ENCODE peak calls at places on chromosomes 7 and 10, in six cellular contexts. W is HCT116, X is SK-N-SH, E is A549, I is Panc1, A is K562. D is an unnamed sample.

GRCh38 chr10:100976906-100977305 is 7.6 kb downstream of the SEMA4G start:
- DNase-seq in W (no peak), X (no peak), E (no peak), I (no peak), A (no peak), D (no peak)

GRCh38 chr7:99196536-99197288 is 11.2 kb downstream of the KPNA7 start:
- DNase-seq in W (no peak), X (no peak), E (no peak), I (no peak), A (no peak), D (peak)

GRCh38 chr7:17584822-17585221 is 286.4 kb downstream of the AHR start:
- DNase-seq in W (no peak), X (no peak), E (no peak), I (no peak), A (no peak), D (no peak)

GRCh38 chr7:76357379-76358052 is 1.3 kb downstream of the YWHAG start:
- DNase-seq in W (no peak), X (no peak), E (no peak), I (no peak), A (peak), D (no peak)

GRCh38 chr7:141460781-141461715 is 90.2 kb upstream of the AGK start:
- DNase-seq in W (no peak), X (no peak), E (no peak), I (no peak), A (peak), D (no peak)

GRCh38 chr10:86364551-86365345 is 1.8 kb downstream of the GRID1 start:
- DNase-seq in W (no peak), X (no peak), E (no peak), I (no peak), A (no peak), D (peak)

GRCh38 chr10:95819620-95820329 is 63.8 kb downstream of the ENTPD1 start:
- DNase-seq in W (no peak), X (no peak), E (no peak), I (no peak), A (no peak), D (no peak)

GRCh38 chr7:34451923-34452322 is 206.1 kb upstream of the NPSR1 start:
- DNase-seq in W (no peak), X (no peak), E (no peak), I (no peak), A (no peak), D (no peak)

GRCh38 chr10:51748959-51749358 is 49.6 kb upstream of the CSTF2T start:
- DNase-seq in W (no peak), X (no peak), E (no peak), I (no peak), A (no peak), D (no peak)

GRCh38 chr10:1228463-1228975 is 172.3 kb downstream of the WDR37 start:
- DNase-seq in W (no peak), X (no peak), E (no peak), I (no peak), A (no peak), D (no peak)

GRCh38 chr10:63456437-63457210 is 9.2 kb downstream of the JMJD1C start:
- DNase-seq in W (no peak), X (no peak), E (no peak), I (no peak), A (no peak), D (no peak)

GRCh38 chr7:97859606-97860204 is 12.5 kb downstream of the ASNS start:
- DNase-seq in W (no peak), X (no peak), E (no peak), I (no peak), A (no peak), D (no peak)

GRCh38 chr7:102404005-102404861 is 8.1 kb downstream of the PRKRIP1 start:
- DNase-seq in W (peak), X (peak), E (peak), I (peak), A (peak), D (peak)

GRCh38 chr7:44764665-44765578 is 16.3 kb downstream of the ZMIZ2 start:
- DNase-seq in W (no peak), X (peak), E (no peak), I (no peak), A (no peak), D (no peak)

GRCh38 chr7:150389532-150389816 is 10.3 kb downstream of the ZNF775 start:
- DNase-seq in W (no peak), X (no peak), E (no peak), I (no peak), A (no peak), D (no peak)

GRCh38 chr7:150397376-150398107 is 18.4 kb downstream of the ZNF775 start:
- DNase-seq in W (no peak), X (no peak), E (no peak), I (no peak), A (no peak), D (no peak)

GRCh38 chr7:150390206-150390605 is 11.1 kb downstream of the ZNF775 start:
- DNase-seq in W (no peak), X (no peak), E (no peak), I (no peak), A (no peak), D (no peak)

GRCh38 chr7:150396426-150397375 is 17.6 kb downstream of the ZNF775 start:
- DNase-seq in W (no peak), X (no peak), E (no peak), I (no peak), A (no peak), D (no peak)

GRCh38 chr7:150393325-150393724 is 14.2 kb downstream of the ZNF775 start:
- DNase-seq in W (no peak), X (no peak), E (no peak), I (no peak), A (no peak), D (no peak)
- TF ChIP-seq REST in W (no peak), X (peak), E (no peak), I (no peak), A (no peak), D (no peak)

DNA sequence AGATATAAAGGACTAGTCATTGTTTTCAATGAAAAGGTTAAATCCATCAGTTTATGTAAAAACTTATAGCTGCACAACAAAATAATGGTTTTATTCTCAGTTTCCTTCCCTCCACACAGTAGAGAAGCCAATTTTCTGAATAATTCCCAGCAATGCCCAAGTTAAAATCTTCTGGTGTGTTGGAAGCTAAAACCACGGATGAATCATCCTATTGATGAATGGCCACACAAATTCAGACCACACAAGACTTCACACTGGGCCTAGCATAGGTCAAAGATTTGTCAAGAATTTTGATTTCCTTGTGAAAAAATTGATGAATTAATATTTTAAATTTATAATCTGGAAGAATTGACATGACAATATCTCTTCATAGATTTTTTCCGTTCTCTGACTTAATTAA is 617.6 kb downstream of the INHBA start:
- DNase-seq in W (no peak), X (no peak), E (no peak), I (no peak), A (no peak), D (no peak)
- TF ChIP-seq REST in W (no peak), X (no peak), E (no peak), I (no peak), A (no peak), D (no peak)

GRCh38 chr10:104005172-104005863 is 38.4 kb downstream of the SLK start:
- DNase-seq in W (no peak), X (no peak), E (no peak), I (no peak), A (no peak), D (no peak)
- TF ChIP-seq REST in W (no peak), X (no peak), E (no peak), I (no peak), A (no peak), D (no peak)

GRCh38 chr10:42780456-42780855 is 2.1 kb upstream of the BMS1 start:
- DNase-seq in W (no peak), X (no peak), E (no peak), I (no peak), A (no peak), D (no peak)
- TF ChIP-seq REST in W (no peak), X (no peak), E (no peak), I (no peak), A (no peak), D (no peak)

GRCh38 chr7:73342645-73343044 is 14.7 kb downstream of the FKBP6 start:
- DNase-seq in W (peak), X (peak), E (peak), I (peak), A (peak), D (peak)
- TF ChIP-seq REST in W (no peak), X (no peak), E (no peak), I (no peak), A (no peak), D (no peak)

GRCh38 chr7:50594734-50595537 is 29.7 kb upstream of the DDC start:
- DNase-seq in W (no peak), X (no peak), E (no peak), I (no peak), A (no peak), D (no peak)

GRCh38 chr7:50594136-50594535 is 28.9 kb upstream of the DDC start:
- DNase-seq in W (no peak), X (no peak), E (no peak), I (no peak), A (no peak), D (no peak)

GRCh38 chr7:50596484-50596883 is 31.3 kb upstream of the DDC start:
- DNase-seq in W (no peak), X (no peak), E (no peak), I (no peak), A (no peak), D (no peak)

GRCh38 chr7:50592940-50593339 is 27.7 kb upstream of the DDC start:
- DNase-seq in W (no peak), X (no peak), E (no peak), I (no peak), A (no peak), D (no peak)

GRCh38 chr7:50595538-50596102 is 30.4 kb upstream of the DDC start:
- DNase-seq in W (peak), X (peak), E (no peak), I (no peak), A (peak), D (peak)
- TF ChIP-seq REST in W (no peak), X (no peak), E (no peak), I (no peak), A (no peak), D (no peak)

DNA sequence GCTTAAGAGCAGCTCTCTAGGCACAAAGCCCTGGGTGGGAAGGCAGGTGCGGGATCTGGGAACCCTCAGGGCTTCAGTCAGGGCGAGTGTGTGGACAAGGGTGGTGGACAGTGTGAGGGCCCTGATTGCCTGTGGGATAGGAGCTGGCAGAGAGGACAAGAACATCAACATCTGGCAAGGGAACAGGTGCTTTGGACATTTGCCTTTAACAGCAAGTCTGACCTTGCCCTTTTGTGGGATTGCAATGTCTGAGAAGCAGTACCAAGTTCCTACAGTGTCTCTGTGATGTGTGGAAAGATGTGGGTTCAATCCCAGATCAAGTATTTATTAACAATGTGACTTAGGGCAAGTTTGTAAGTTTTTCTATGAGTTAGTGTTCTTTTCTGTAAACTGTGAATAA is 46.7 kb downstream of the TFAM start:
- DNase-seq in W (no peak), X (no peak), E (no peak), I (no peak), A (no peak), D (no peak)
- TF ChIP-seq REST in W (no peak), X (no peak), E (no peak), I (no peak), A (no peak), D (no peak)

DNA sequence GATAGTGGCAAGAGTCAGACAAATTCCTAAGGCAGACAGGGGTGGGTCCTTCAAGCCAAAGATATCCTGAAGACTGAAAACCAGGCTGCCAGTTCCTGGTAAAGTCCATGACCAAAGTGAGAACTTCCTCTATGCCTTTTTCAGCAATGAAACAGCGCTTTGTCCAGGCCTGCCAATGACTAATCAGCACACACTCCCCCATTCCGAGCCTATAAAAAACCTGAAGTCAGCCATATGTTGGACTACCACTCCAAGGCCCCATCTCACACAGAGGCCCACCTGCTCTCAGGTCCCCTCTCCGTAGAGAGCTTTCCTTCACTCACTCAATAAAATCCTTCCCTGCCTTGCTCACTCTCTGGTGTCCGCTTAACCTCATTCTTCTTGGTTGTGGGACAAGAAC is 402.2 kb downstream of the ANKRD7 start:
- DNase-seq in W (no peak), X (no peak), E (no peak), I (no peak), A (no peak), D (peak)
- TF ChIP-seq REST in W (no peak), X (no peak), E (no peak), I (no peak), A (no peak), D (no peak)